ENCODE peak calls at places on chromosomes 13 and 19, in ten cellular contexts. O is stomach; P is ascending aorta; B is H4; L is astrocyte of the spinal cord; Y is stimulated activated CD8-positive, alpha-beta memory T cell treated with anti-CD3 and anti-CD28 coated beads, Interleukin-12 subunit alpha, Interleukin-12 subunit beta, amount 100 ng/mL, for 4 hours; S is GM23248; E is HT1080; I is renal cortical epithelial cell; T is AG08396. V is an unnamed sample.

GRCh38 chr13:76939215-76939614 is 9.1 kb upstream of the ACOD1 start:
- DNase-seq in Y (no peak), S (peak), L (no peak), B (no peak), T (peak), I (no peak), E (no peak), O (no peak), P (no peak), V (no peak)

GRCh38 chr19:1315470-1316166 is 29.9 kb downstream of the EFNA2 start:
- DNase-seq in E (no peak), I (no peak), T (peak), O (peak), Y (no peak), S (peak), P (no peak), B (no peak), L (peak), V (peak)

GRCh38 chr19:44648536-44649370 is 5.0 kb downstream of the PVR start:
- DNase-seq in E (peak), I (peak), O (no peak), T (peak), S (peak), P (no peak), B (no peak), Y (no peak), L (peak), V (no peak)

GRCh38 chr19:23065306-23065705 is 51.5 kb upstream of the ZNF730 start:
- DNase-seq in T (no peak), S (no peak), L (no peak), E (no peak), I (no peak), B (no peak), Y (no peak), O (no peak), P (no peak), V (no peak)

GRCh38 chr19:16886305-16886880 is 2.4 kb upstream of the F2RL3 start:
- DNase-seq in I (peak), O (no peak), E (peak), Y (no peak), P (no peak), T (no peak), S (peak), L (no peak), B (peak), V (no peak)

GRCh38 chr19:11013771-11014170 is 52.9 kb downstream of the SMARCA4 start:
- DNase-seq in E (no peak), S (no peak), Y (no peak), P (no peak), B (no peak), T (no peak), I (no peak), O (no peak), L (no peak), V (no peak)

GRCh38 chr13:48749144-48749543 is 95.4 kb downstream of the CYSLTR2 start:
- DNase-seq in B (no peak), S (peak), O (no peak), I (peak), T (no peak), E (peak), Y (no peak), P (no peak), L (peak), V (no peak)

GRCh38 chr19:7969560-7969949 is 26.1 kb upstream of the TIMM44 start:
- DNase-seq in O (no peak), L (no peak), B (no peak), P (no peak), T (no peak), Y (no peak), S (no peak), E (no peak), I (no peak), V (no peak)

GRCh38 chr19:46618670-46619231 is 6.1 kb downstream of the PTGIR start:
- DNase-seq in S (peak), B (no peak), E (no peak), L (no peak), O (peak), I (no peak), P (no peak), T (no peak), Y (no peak), V (no peak)

GRCh38 chr19:10971107-10971715 is 10.4 kb downstream of the SMARCA4 start:
- DNase-seq in T (no peak), B (no peak), S (no peak), P (no peak), O (no peak), Y (no peak), L (no peak), I (no peak), E (no peak), V (no peak)

GRCh38 chr19:5827891-5828660 is 11.4 kb downstream of the FUT6 start:
- DNase-seq in P (peak), Y (peak), T (peak), B (peak), E (peak), S (peak), L (peak), O (peak), I (peak), V (peak)

GRCh38 chr13:110807546-110807945 is 94.0 kb downstream of the ING1 start:
- DNase-seq in P (no peak), L (no peak), O (no peak), B (no peak), T (no peak), S (no peak), Y (no peak), E (no peak), I (no peak), V (no peak)

GRCh38 chr13:52903320-52903719 is 54.9 kb upstream of the PCDH8 start:
- DNase-seq in T (no peak), P (no peak), B (no peak), O (no peak), Y (no peak), S (no peak), I (no peak), E (no peak), L (no peak), V (no peak)

V was measured in activated naive CD4-positive, alpha-beta T cell treated with anti-CD3 and anti-CD28 coated beads, Interleukin-2, amount 50 U/mL, for 72 hours.